ENCODE peak calls at places on chromosomes 6 and 20, in nine cellular contexts. I is NCI-H1417; C is RCC 7860; G is Karpas-422; Z is left cardiac atrium; A is effector memory CD8-positive, alpha-beta T cell; U is choroid plexus epithelial cell; M is ELR; N is HFF-Myc. X is an unnamed sample.

GRCh38 chr6:87628881-87629280 is 38.9 kb downstream of the ORC3 start:
- DNase-seq in N (no peak), I (no peak), C (no peak), A (no peak), G (no peak), M (no peak), U (peak), Z (no peak), X (no peak)

GRCh38 chr6:165728196-165728595 is 65.2 kb upstream of the PDE10A start:
- DNase-seq in U (no peak), Z (no peak), N (no peak), G (no peak), C (no peak), I (no peak), A (no peak), M (no peak), X (no peak)

GRCh38 chr20:57965441-57965840 is 255.6 kb upstream of the PMEPA1 start:
- DNase-seq in M (no peak), I (no peak), Z (no peak), C (no peak), G (no peak), N (no peak), U (no peak), A (no peak), X (no peak)

GRCh38 chr6:42392871-42393270 is 58.9 kb downstream of the TRERF1 start:
- DNase-seq in M (no peak), A (no peak), G (no peak), Z (no peak), I (no peak), U (no peak), N (no peak), C (no peak), X (no peak)

GRCh38 chr20:61940976-61941720 is 124.5 kb downstream of the TAF4 start:
- DNase-seq in A (no peak), Z (peak), N (no peak), G (no peak), C (no peak), M (no peak), I (no peak), U (no peak), X (no peak)

GRCh38 chr20:1802385-1803215 is 92.6 kb upstream of the SIRPA start:
- DNase-seq in U (peak), A (no peak), C (peak), Z (peak), N (no peak), G (peak), I (no peak), M (peak), X (no peak)

GRCh38 chr6:141077355-141078333 is 1055.1 kb upstream of the GJE1 start:
- DNase-seq in I (no peak), N (peak), G (peak), C (no peak), M (peak), U (peak), Z (no peak), A (no peak), X (peak)

GRCh38 chr20:4764805-4765204 is 43.1 kb downstream of the PRND start:
- DNase-seq in A (no peak), I (no peak), C (no peak), N (no peak), U (no peak), M (no peak), G (no peak), Z (no peak), X (no peak)

X was measured in A172.